ENCODE peak calls at places on chromosomes 13 and 19, in six cellular contexts. One of them, this sample, is unnamed.

GRCh38 chr13:42836930-42837329 is 55.5 kb downstream of the FAM216B start:
- DNase-seq in T follicular helper cell: no peak
- DNase-seq in NCI-H510A treated with DMSO at 0.1 percent for 48 hours: peak
- DNase-seq in mesothelial cell of epicardium: no peak
- DNase-seq in stimulated activated CD8-positive, alpha-beta memory T cell treated with anti-CD3 and anti-CD28 coated beads, Interleukin-4, amount 100 ng/mL, for 1 hour: no peak
- DNase-seq in IMR-90: peak
- DNase-seq in this sample: no peak

GRCh38 chr13:103698000-103698399 is 631.8 kb upstream of the SLC10A2 start:
- DNase-seq in mesothelial cell of epicardium: no peak
- DNase-seq in stimulated activated CD8-positive, alpha-beta memory T cell treated with anti-CD3 and anti-CD28 coated beads, Interleukin-4, amount 100 ng/mL, for 1 hour: no peak
- DNase-seq in IMR-90: no peak
- DNase-seq in T follicular helper cell: no peak
- DNase-seq in NCI-H510A treated with DMSO at 0.1 percent for 48 hours: no peak
- DNase-seq in this sample: no peak

GRCh38 chr13:33212396-33212795 is 73.2 kb downstream of the STARD13 start:
- DNase-seq in IMR-90: no peak
- DNase-seq in stimulated activated CD8-positive, alpha-beta memory T cell treated with anti-CD3 and anti-CD28 coated beads, Interleukin-4, amount 100 ng/mL, for 1 hour: no peak
- DNase-seq in mesothelial cell of epicardium: no peak
- DNase-seq in NCI-H510A treated with DMSO at 0.1 percent for 48 hours: no peak
- DNase-seq in T follicular helper cell: no peak
- DNase-seq in this sample: no peak

GRCh38 chr19:48752511-48753365 is at the start of gene FUT1:
- DNase-seq in stimulated activated CD8-positive, alpha-beta memory T cell treated with anti-CD3 and anti-CD28 coated beads, Interleukin-4, amount 100 ng/mL, for 1 hour: no peak
- DNase-seq in NCI-H510A treated with DMSO at 0.1 percent for 48 hours: peak
- DNase-seq in T follicular helper cell: no peak
- DNase-seq in IMR-90: no peak
- DNase-seq in mesothelial cell of epicardium: peak
- DNase-seq in this sample: peak

GRCh38 chr19:2333807-2334211 is 5.3 kb downstream of the SPPL2B start:
- DNase-seq in stimulated activated CD8-positive, alpha-beta memory T cell treated with anti-CD3 and anti-CD28 coated beads, Interleukin-4, amount 100 ng/mL, for 1 hour: no peak
- DNase-seq in mesothelial cell of epicardium: no peak
- DNase-seq in NCI-H510A treated with DMSO at 0.1 percent for 48 hours: no peak
- DNase-seq in T follicular helper cell: no peak
- DNase-seq in IMR-90: no peak
- DNase-seq in this sample: no peak

GRCh38 chr19:543912-544608 is at the start of gene GZMM:
- DNase-seq in IMR-90: no peak
- DNase-seq in mesothelial cell of epicardium: no peak
- DNase-seq in stimulated activated CD8-positive, alpha-beta memory T cell treated with anti-CD3 and anti-CD28 coated beads, Interleukin-4, amount 100 ng/mL, for 1 hour: peak
- DNase-seq in T follicular helper cell: peak
- DNase-seq in NCI-H510A treated with DMSO at 0.1 percent for 48 hours: no peak
- DNase-seq in this sample: no peak

GRCh38 chr13:36924001-36924400 is 4.0 kb upstream of the SMAD9 start:
- DNase-seq in stimulated activated CD8-positive, alpha-beta memory T cell treated with anti-CD3 and anti-CD28 coated beads, Interleukin-4, amount 100 ng/mL, for 1 hour: no peak
- DNase-seq in T follicular helper cell: no peak
- DNase-seq in IMR-90: no peak
- DNase-seq in mesothelial cell of epicardium: no peak
- DNase-seq in NCI-H510A treated with DMSO at 0.1 percent for 48 hours: no peak
- DNase-seq in this sample: no peak

GRCh38 chr13:55554741-55555140 is 1586.0 kb upstream of the PRR20A start:
- DNase-seq in mesothelial cell of epicardium: no peak
- DNase-seq in IMR-90: no peak
- DNase-seq in T follicular helper cell: no peak
- DNase-seq in NCI-H510A treated with DMSO at 0.1 percent for 48 hours: no peak
- DNase-seq in stimulated activated CD8-positive, alpha-beta memory T cell treated with anti-CD3 and anti-CD28 coated beads, Interleukin-4, amount 100 ng/mL, for 1 hour: no peak
- DNase-seq in this sample: no peak

GRCh38 chr19:4164262-4164661 is 10.8 kb downstream of the CREB3L3 start:
- DNase-seq in IMR-90: no peak
- DNase-seq in T follicular helper cell: no peak
- DNase-seq in stimulated activated CD8-positive, alpha-beta memory T cell treated with anti-CD3 and anti-CD28 coated beads, Interleukin-4, amount 100 ng/mL, for 1 hour: no peak
- DNase-seq in NCI-H510A treated with DMSO at 0.1 percent for 48 hours: no peak
- DNase-seq in mesothelial cell of epicardium: no peak
- DNase-seq in this sample: no peak

GRCh38 chr19:48975947-48976847 is 11.1 kb downstream of the FTL start:
- DNase-seq in T follicular helper cell: no peak
- DNase-seq in NCI-H510A treated with DMSO at 0.1 percent for 48 hours: no peak
- DNase-seq in IMR-90: no peak
- DNase-seq in stimulated activated CD8-positive, alpha-beta memory T cell treated with anti-CD3 and anti-CD28 coated beads, Interleukin-4, amount 100 ng/mL, for 1 hour: no peak
- DNase-seq in mesothelial cell of epicardium: no peak
- DNase-seq in this sample: peak

GRCh38 chr13:22194106-22194810 is 523.4 kb downstream of the FGF9 start:
- DNase-seq in mesothelial cell of epicardium: no peak
- DNase-seq in stimulated activated CD8-positive, alpha-beta memory T cell treated with anti-CD3 and anti-CD28 coated beads, Interleukin-4, amount 100 ng/mL, for 1 hour: no peak
- DNase-seq in IMR-90: no peak
- DNase-seq in NCI-H510A treated with DMSO at 0.1 percent for 48 hours: peak
- DNase-seq in T follicular helper cell: no peak
- DNase-seq in this sample: no peak

GRCh38 chr13:98778749-98779148 is 26.3 kb upstream of the SLC15A1 start:
- DNase-seq in NCI-H510A treated with DMSO at 0.1 percent for 48 hours: no peak
- DNase-seq in stimulated activated CD8-positive, alpha-beta memory T cell treated with anti-CD3 and anti-CD28 coated beads, Interleukin-4, amount 100 ng/mL, for 1 hour: no peak
- DNase-seq in mesothelial cell of epicardium: no peak
- DNase-seq in IMR-90: no peak
- DNase-seq in T follicular helper cell: no peak
- DNase-seq in this sample: no peak

GRCh38 chr19:56120371-56121179 is 520 bp downstream of the ZNF787 start:
- DNase-seq in IMR-90: peak
- DNase-seq in stimulated activated CD8-positive, alpha-beta memory T cell treated with anti-CD3 and anti-CD28 coated beads, Interleukin-4, amount 100 ng/mL, for 1 hour: peak
- DNase-seq in mesothelial cell of epicardium: peak
- DNase-seq in T follicular helper cell: peak
- DNase-seq in NCI-H510A treated with DMSO at 0.1 percent for 48 hours: peak
- DNase-seq in this sample: peak

GRCh38 chr13:85864963-85865530 is 65.8 kb upstream of the SLITRK6 start:
- DNase-seq in T follicular helper cell: no peak
- DNase-seq in stimulated activated CD8-positive, alpha-beta memory T cell treated with anti-CD3 and anti-CD28 coated beads, Interleukin-4, amount 100 ng/mL, for 1 hour: no peak
- DNase-seq in mesothelial cell of epicardium: no peak
- DNase-seq in IMR-90: peak
- DNase-seq in NCI-H510A treated with DMSO at 0.1 percent for 48 hours: peak
- DNase-seq in this sample: no peak

GRCh38 chr13:74128171-74128767 is 5.9 kb downstream of the KLF12 start:
- DNase-seq in mesothelial cell of epicardium: no peak
- DNase-seq in NCI-H510A treated with DMSO at 0.1 percent for 48 hours: no peak
- DNase-seq in T follicular helper cell: no peak
- DNase-seq in IMR-90: peak
- DNase-seq in stimulated activated CD8-positive, alpha-beta memory T cell treated with anti-CD3 and anti-CD28 coated beads, Interleukin-4, amount 100 ng/mL, for 1 hour: no peak
- DNase-seq in this sample: no peak

GRCh38 chr19:7161292-7161691 is 91.8 kb downstream of the ZNF557 start:
- DNase-seq in NCI-H510A treated with DMSO at 0.1 percent for 48 hours: no peak
- DNase-seq in mesothelial cell of epicardium: no peak
- DNase-seq in T follicular helper cell: no peak
- DNase-seq in IMR-90: no peak
- DNase-seq in stimulated activated CD8-positive, alpha-beta memory T cell treated with anti-CD3 and anti-CD28 coated beads, Interleukin-4, amount 100 ng/mL, for 1 hour: no peak
- DNase-seq in this sample: no peak

GRCh38 chr19:47446534-47447469 is 24.9 kb downstream of the SLC8A2 start:
- DNase-seq in T follicular helper cell: no peak
- DNase-seq in mesothelial cell of epicardium: peak
- DNase-seq in NCI-H510A treated with DMSO at 0.1 percent for 48 hours: no peak
- DNase-seq in IMR-90: no peak
- DNase-seq in stimulated activated CD8-positive, alpha-beta memory T cell treated with anti-CD3 and anti-CD28 coated beads, Interleukin-4, amount 100 ng/mL, for 1 hour: no peak
- DNase-seq in this sample: no peak

GRCh38 chr13:53781941-53782340 is 753.3 kb downstream of the OLFM4 start:
- DNase-seq in IMR-90: no peak
- DNase-seq in stimulated activated CD8-positive, alpha-beta memory T cell treated with anti-CD3 and anti-CD28 coated beads, Interleukin-4, amount 100 ng/mL, for 1 hour: no peak
- DNase-seq in T follicular helper cell: no peak
- DNase-seq in mesothelial cell of epicardium: no peak
- DNase-seq in NCI-H510A treated with DMSO at 0.1 percent for 48 hours: peak
- DNase-seq in this sample: peak

GRCh38 chr13:72122661-72123060 is 255.7 kb upstream of the DACH1 start:
- DNase-seq in T follicular helper cell: no peak
- DNase-seq in NCI-H510A treated with DMSO at 0.1 percent for 48 hours: no peak
- DNase-seq in IMR-90: no peak
- DNase-seq in mesothelial cell of epicardium: no peak
- DNase-seq in stimulated activated CD8-positive, alpha-beta memory T cell treated with anti-CD3 and anti-CD28 coated beads, Interleukin-4, amount 100 ng/mL, for 1 hour: no peak
- DNase-seq in this sample: no peak

GRCh38 chr19:30664358-30665058 is 292.3 kb downstream of the ZNF536 start:
- DNase-seq in IMR-90: peak
- DNase-seq in mesothelial cell of epicardium: no peak
- DNase-seq in T follicular helper cell: no peak
- DNase-seq in NCI-H510A treated with DMSO at 0.1 percent for 48 hours: no peak
- DNase-seq in stimulated activated CD8-positive, alpha-beta memory T cell treated with anti-CD3 and anti-CD28 coated beads, Interleukin-4, amount 100 ng/mL, for 1 hour: no peak
- DNase-seq in this sample: peak

GRCh38 chr13:75482820-75483079 is 781 bp upstream of the TBC1D4 start:
- DNase-seq in IMR-90: no peak
- DNase-seq in NCI-H510A treated with DMSO at 0.1 percent for 48 hours: no peak
- DNase-seq in stimulated activated CD8-positive, alpha-beta memory T cell treated with anti-CD3 and anti-CD28 coated beads, Interleukin-4, amount 100 ng/mL, for 1 hour: no peak
- DNase-seq in T follicular helper cell: no peak
- DNase-seq in mesothelial cell of epicardium: no peak
- DNase-seq in this sample: no peak

GRCh38 chr13:52345048-52345447 is 60.9 kb downstream of the THSD1 start:
- DNase-seq in IMR-90: peak
- DNase-seq in NCI-H510A treated with DMSO at 0.1 percent for 48 hours: no peak
- DNase-seq in stimulated activated CD8-positive, alpha-beta memory T cell treated with anti-CD3 and anti-CD28 coated beads, Interleukin-4, amount 100 ng/mL, for 1 hour: no peak
- DNase-seq in mesothelial cell of epicardium: no peak
- DNase-seq in T follicular helper cell: no peak
- DNase-seq in this sample: no peak

GRCh38 chr13:94967183-94968039 is 255.1 kb upstream of the SOX21 start:
- DNase-seq in IMR-90: no peak
- DNase-seq in stimulated activated CD8-positive, alpha-beta memory T cell treated with anti-CD3 and anti-CD28 coated beads, Interleukin-4, amount 100 ng/mL, for 1 hour: no peak
- DNase-seq in mesothelial cell of epicardium: peak
- DNase-seq in T follicular helper cell: no peak
- DNase-seq in NCI-H510A treated with DMSO at 0.1 percent for 48 hours: peak
- DNase-seq in this sample: peak

GRCh38 chr19:55493650-55494171 is 5.5 kb downstream of the SSC5D start:
- DNase-seq in mesothelial cell of epicardium: no peak
- DNase-seq in stimulated activated CD8-positive, alpha-beta memory T cell treated with anti-CD3 and anti-CD28 coated beads, Interleukin-4, amount 100 ng/mL, for 1 hour: no peak
- DNase-seq in IMR-90: no peak
- DNase-seq in T follicular helper cell: no peak
- DNase-seq in NCI-H510A treated with DMSO at 0.1 percent for 48 hours: no peak
- DNase-seq in this sample: no peak

GRCh38 chr13:30373727-30374126 is 48.6 kb upstream of the UBE2L5 start:
- DNase-seq in NCI-H510A treated with DMSO at 0.1 percent for 48 hours: no peak
- DNase-seq in IMR-90: no peak
- DNase-seq in T follicular helper cell: no peak
- DNase-seq in mesothelial cell of epicardium: no peak
- DNase-seq in stimulated activated CD8-positive, alpha-beta memory T cell treated with anti-CD3 and anti-CD28 coated beads, Interleukin-4, amount 100 ng/mL, for 1 hour: no peak
- DNase-seq in this sample: no peak

GRCh38 chr13:113474179-113474578 is 16.3 kb downstream of the DCUN1D2 start:
- DNase-seq in IMR-90: peak
- DNase-seq in NCI-H510A treated with DMSO at 0.1 percent for 48 hours: no peak
- DNase-seq in mesothelial cell of epicardium: no peak
- DNase-seq in T follicular helper cell: no peak
- DNase-seq in stimulated activated CD8-positive, alpha-beta memory T cell treated with anti-CD3 and anti-CD28 coated beads, Interleukin-4, amount 100 ng/mL, for 1 hour: no peak
- DNase-seq in this sample: no peak

GRCh38 chr13:111424134-111424533 is 103.7 kb downstream of the TEX29 start:
- DNase-seq in mesothelial cell of epicardium: no peak
- DNase-seq in NCI-H510A treated with DMSO at 0.1 percent for 48 hours: no peak
- DNase-seq in T follicular helper cell: no peak
- DNase-seq in stimulated activated CD8-positive, alpha-beta memory T cell treated with anti-CD3 and anti-CD28 coated beads, Interleukin-4, amount 100 ng/mL, for 1 hour: no peak
- DNase-seq in IMR-90: no peak
- DNase-seq in this sample: no peak

GRCh38 chr13:80100636-80101035 is 240.3 kb downstream of the SPRY2 start:
- DNase-seq in NCI-H510A treated with DMSO at 0.1 percent for 48 hours: no peak
- DNase-seq in IMR-90: peak
- DNase-seq in T follicular helper cell: no peak
- DNase-seq in stimulated activated CD8-positive, alpha-beta memory T cell treated with anti-CD3 and anti-CD28 coated beads, Interleukin-4, amount 100 ng/mL, for 1 hour: no peak
- DNase-seq in mesothelial cell of epicardium: no peak
- DNase-seq in this sample: no peak

GRCh38 chr13:20354722-20355121 is 122.6 kb upstream of the GJB6 start:
- DNase-seq in mesothelial cell of epicardium: no peak
- DNase-seq in NCI-H510A treated with DMSO at 0.1 percent for 48 hours: no peak
- DNase-seq in stimulated activated CD8-positive, alpha-beta memory T cell treated with anti-CD3 and anti-CD28 coated beads, Interleukin-4, amount 100 ng/mL, for 1 hour: no peak
- DNase-seq in IMR-90: no peak
- DNase-seq in T follicular helper cell: no peak
- DNase-seq in this sample: no peak

GRCh38 chr13:72537400-72537780 is 190.0 kb downstream of the MZT1 start:
- DNase-seq in T follicular helper cell: no peak
- DNase-seq in stimulated activated CD8-positive, alpha-beta memory T cell treated with anti-CD3 and anti-CD28 coated beads, Interleukin-4, amount 100 ng/mL, for 1 hour: no peak
- DNase-seq in mesothelial cell of epicardium: no peak
- DNase-seq in IMR-90: no peak
- DNase-seq in NCI-H510A treated with DMSO at 0.1 percent for 48 hours: no peak
- DNase-seq in this sample: no peak

GRCh38 chr13:24503376-24503690 is 9.2 kb downstream of the PARP4 start:
- DNase-seq in IMR-90: no peak
- DNase-seq in mesothelial cell of epicardium: no peak
- DNase-seq in NCI-H510A treated with DMSO at 0.1 percent for 48 hours: no peak
- DNase-seq in stimulated activated CD8-positive, alpha-beta memory T cell treated with anti-CD3 and anti-CD28 coated beads, Interleukin-4, amount 100 ng/mL, for 1 hour: no peak
- DNase-seq in T follicular helper cell: no peak
- DNase-seq in this sample: no peak

GRCh38 chr13:113914333-113915011 is 50.6 kb upstream of the GAS6 start:
- DNase-seq in mesothelial cell of epicardium: peak
- DNase-seq in IMR-90: no peak
- DNase-seq in stimulated activated CD8-positive, alpha-beta memory T cell treated with anti-CD3 and anti-CD28 coated beads, Interleukin-4, amount 100 ng/mL, for 1 hour: no peak
- DNase-seq in T follicular helper cell: no peak
- DNase-seq in NCI-H510A treated with DMSO at 0.1 percent for 48 hours: no peak
- DNase-seq in this sample: no peak

GRCh38 chr13:80663788-80664187 is 322.9 kb upstream of the SPRY2 start:
- DNase-seq in NCI-H510A treated with DMSO at 0.1 percent for 48 hours: no peak
- DNase-seq in T follicular helper cell: no peak
- DNase-seq in stimulated activated CD8-positive, alpha-beta memory T cell treated with anti-CD3 and anti-CD28 coated beads, Interleukin-4, amount 100 ng/mL, for 1 hour: no peak
- DNase-seq in mesothelial cell of epicardium: no peak
- DNase-seq in IMR-90: no peak
- DNase-seq in this sample: no peak

GRCh38 chr19:334296-335071 is 10.1 kb downstream of the MIER2 start:
- DNase-seq in T follicular helper cell: no peak
- DNase-seq in IMR-90: no peak
- DNase-seq in stimulated activated CD8-positive, alpha-beta memory T cell treated with anti-CD3 and anti-CD28 coated beads, Interleukin-4, amount 100 ng/mL, for 1 hour: no peak
- DNase-seq in mesothelial cell of epicardium: no peak
- DNase-seq in NCI-H510A treated with DMSO at 0.1 percent for 48 hours: no peak
- DNase-seq in this sample: no peak